ENCODE peak calls at places on chromosomes 11 and 22, in nine cellular contexts. Q is A549; V is tibial nerve; T is ovary; E is K562; H is fibroblast of lung; F is CD4-positive, alpha-beta T cell; U is Panc1; Z is activated CD8-positive, alpha-beta T cell treated with anti-CD3 and anti-CD28 coated beads for 36 hours. C is an unnamed sample.

GRCh38 chr11:57386178-57386945 is 4.1 kb downstream of the PRG2 start:
- DNase-seq in Q (no peak), V (no peak), T (no peak), E (no peak), H (no peak), F (no peak), U (no peak), Z (no peak), C (no peak)

GRCh38 chr11:113578715-113579250 is 103.6 kb upstream of the DRD2 start:
- DNase-seq in Q (no peak), V (no peak), T (no peak), E (no peak), H (no peak), F (no peak), U (no peak), Z (no peak), C (no peak)

GRCh38 chr22:20013382-20013871 is 3.2 kb downstream of the ARVCF start:
- DNase-seq in Q (no peak), V (peak; percentile 46), T (peak; percentile 51), E (peak; percentile 88), H (peak; percentile 48), F (peak; percentile 17), U (no peak), Z (peak; percentile 72), C (no peak)

GRCh38 chr11:1224491-1225385 is 1.9 kb downstream of the MUC5B start:
- DNase-seq in Q (no peak), V (no peak), T (no peak), E (no peak), H (no peak), F (no peak), U (no peak), Z (no peak), C (no peak)

GRCh38 chr11:116499396-116500001 is 273.3 kb downstream of the BUD13 start:
- DNase-seq in Q (peak; percentile 27), V (peak; percentile 83), T (no peak), E (peak; percentile 72), H (peak; percentile 34), F (no peak), U (no peak), Z (peak; percentile 83), C (peak; percentile 78)

GRCh38 chr22:25067851-25068421 is 115.4 kb downstream of the KIAA1671 start:
- DNase-seq in Q (no peak), V (no peak), T (no peak), E (no peak), H (no peak), F (peak; percentile 85), U (no peak), Z (peak; percentile 90), C (no peak)

GRCh38 chr22:17997456-17997855 is 26.9 kb downstream of the MICAL3 start:
- DNase-seq in Q (no peak), V (no peak), T (no peak), E (no peak), H (peak; percentile 57), F (no peak), U (no peak), Z (no peak), C (peak; percentile 54)

GRCh38 chr11:31815743-31816466 is 4.8 kb upstream of the PAX6 start:
- DNase-seq in Q (no peak), V (peak; percentile 3), T (no peak), E (no peak), H (peak; percentile 18), F (no peak), U (no peak), Z (no peak), C (no peak)

GRCh38 chr11:8721740-8722139 is 39.1 kb downstream of the RPL27A start:
- DNase-seq in Q (no peak), V (no peak), T (no peak), E (no peak), H (peak; percentile 82), F (no peak), U (no peak), Z (no peak), C (no peak)

GRCh38 chr11:111788464-111788863 is 22.3 kb upstream of the PPP2R1B start:
- DNase-seq in Q (no peak), V (no peak), T (no peak), E (no peak), H (no peak), F (no peak), U (no peak), Z (no peak), C (no peak)

GRCh38 chr11:120854988-120855387 is 168.9 kb upstream of the TBCEL start:
- DNase-seq in Q (no peak), V (no peak), T (no peak), E (no peak), H (no peak), F (no peak), U (no peak), Z (no peak), C (no peak)

GRCh38 chr11:40175980-40176379 is 1283.5 kb downstream of the LRRC4C start:
- DNase-seq in Q (no peak), V (no peak), T (no peak), E (no peak), H (no peak), F (no peak), U (no peak), Z (no peak), C (no peak)

GRCh38 chr11:110467556-110467955 is 37.8 kb downstream of the FDX1 start:
- DNase-seq in Q (no peak), V (no peak), T (no peak), E (no peak), H (no peak), F (no peak), U (no peak), Z (no peak), C (peak; percentile 24)
- TF ChIP-seq CTCF in Q (no peak), V (no peak), T (no peak), E (no peak), H (no peak), F (no peak), U (peak; percentile 17), Z (no peak), C (no peak)

GRCh38 chr11:76671626-76672309 is 1.2 kb upstream of the LRRC32 start:
- DNase-seq in Q (no peak), V (no peak), T (no peak), E (no peak), H (no peak), F (no peak), U (no peak), Z (no peak), C (no peak)

GRCh38 chr11:76672431-76673163 is 2.0 kb upstream of the LRRC32 start:
- DNase-seq in Q (no peak), V (no peak), T (no peak), E (no peak), H (no peak), F (peak; percentile 35), U (no peak), Z (peak; percentile 79), C (no peak)

GRCh38 chr11:76673164-76674142 is 2.9 kb upstream of the LRRC32 start:
- DNase-seq in Q (no peak), V (no peak), T (no peak), E (no peak), H (no peak), F (no peak), U (no peak), Z (no peak), C (no peak)

GRCh38 chr11:76677010-76677771 is 6.6 kb upstream of the LRRC32 start:
- DNase-seq in Q (no peak), V (no peak), T (no peak), E (no peak), H (no peak), F (no peak), U (no peak), Z (peak; percentile 43), C (no peak)

GRCh38 chr11:76674517-76675400 is 4.2 kb upstream of the LRRC32 start:
- DNase-seq in Q (no peak), V (no peak), T (no peak), E (no peak), H (no peak), F (no peak), U (no peak), Z (peak; percentile 55), C (no peak)
- TF ChIP-seq CTCF in Q (no peak), V (no peak), T (no peak), E (no peak), H (no peak), F (no peak), U (no peak), Z (no peak), C (no peak)

DNA sequence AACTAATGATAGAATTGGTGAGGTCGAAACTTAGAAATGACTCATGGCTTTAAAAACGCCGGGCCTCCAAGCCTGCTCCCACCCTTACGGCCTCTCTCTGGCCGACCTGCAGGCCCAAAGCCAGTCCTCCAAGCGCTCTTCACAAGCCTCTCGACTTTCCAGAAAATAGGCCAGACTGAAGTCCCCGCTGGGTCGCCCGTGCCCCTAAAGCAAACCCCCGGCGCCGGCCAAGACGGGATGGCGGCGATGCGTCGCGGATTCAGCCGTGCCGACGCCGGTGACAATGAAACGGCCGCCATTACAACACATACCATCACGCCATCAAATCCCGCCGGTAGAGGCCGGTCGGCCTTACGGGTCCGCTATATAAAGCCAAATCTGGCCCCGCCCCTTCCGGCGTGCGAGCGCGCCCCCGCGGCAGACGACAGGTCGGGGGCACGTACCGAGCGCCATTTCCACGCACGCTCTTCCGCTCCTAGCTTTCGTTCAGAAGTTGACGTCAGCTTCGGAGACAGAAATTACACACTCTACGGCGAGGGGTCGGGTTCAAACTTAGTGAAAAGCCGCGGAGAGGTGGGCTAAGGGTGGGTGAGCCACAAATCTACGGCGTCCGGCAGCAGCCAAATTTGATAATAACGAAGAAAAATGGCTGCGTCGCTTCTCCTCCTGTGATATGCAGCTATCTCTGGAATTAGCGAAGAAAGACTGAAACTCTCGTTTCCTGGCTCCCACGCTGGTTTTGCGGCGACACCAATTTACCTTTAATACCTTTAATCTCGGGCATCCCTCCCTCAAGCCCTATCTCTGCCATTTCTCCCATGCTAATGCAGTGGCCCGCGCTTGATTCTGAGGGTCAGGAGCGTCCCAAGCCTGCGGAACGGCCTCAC is at the start of gene RPL3:
- DNase-seq in Q (peak; percentile 78), V (peak; percentile 98), T (peak; percentile 95), E (peak; percentile 90), H (peak; percentile 98), F (peak; percentile 97), U (peak; percentile 89), Z (peak; percentile 96), C (peak; percentile 98)
- TF ChIP-seq CTCF in Q (no peak), V (no peak), T (peak; percentile 51), E (peak; percentile 12), H (peak; percentile 2), F (no peak), U (no peak), Z (no peak), C (no peak)

GRCh38 chr22:48980409-48980808 is 847.3 kb downstream of the BRD1 start:
- DNase-seq in Q (no peak), V (no peak), T (no peak), E (no peak), H (no peak), F (no peak), U (no peak), Z (no peak), C (no peak)

GRCh38 chr22:48980918-48981317 is 846.8 kb downstream of the BRD1 start:
- DNase-seq in Q (no peak), V (no peak), T (no peak), E (no peak), H (no peak), F (no peak), U (no peak), Z (no peak), C (no peak)

GRCh38 chr22:48976556-48977535 is 850.8 kb downstream of the BRD1 start:
- DNase-seq in Q (no peak), V (no peak), T (no peak), E (no peak), H (no peak), F (no peak), U (no peak), Z (no peak), C (no peak)

GRCh38 chr22:48981671-48982070 is 846.0 kb downstream of the BRD1 start:
- DNase-seq in Q (no peak), V (no peak), T (no peak), E (no peak), H (no peak), F (no peak), U (no peak), Z (no peak), C (no peak)

GRCh38 chr22:48979482-48979881 is 848.2 kb downstream of the BRD1 start:
- DNase-seq in Q (peak; percentile 7), V (no peak), T (no peak), E (peak; percentile 9), H (no peak), F (no peak), U (no peak), Z (no peak), C (no peak)
- TF ChIP-seq CTCF in Q (no peak), V (no peak), T (no peak), E (no peak), H (no peak), F (no peak), U (no peak), Z (no peak), C (no peak)

C was measured in MCF 10A.